ENCODE peak calls at places on chromosomes 5 and 9, in eight cellular contexts. M is occipital lobe; G is lung; O is endodermal cell; J is lower lobe of right lung; K is central memory CD4-positive, alpha-beta T cell; X is activated CD8-positive, alpha-beta memory T cell treated with anti-CD3 and anti-CD28 coated beads for 48 hours; R is nephron progenitor cell. W is an unnamed sample.

GRCh38 chr5:96595300-96596090 is 66.7 kb upstream of the CAST start:
- DNase-seq in M (no peak), G (no peak), O (peak), J (no peak), K (no peak), X (no peak), R (no peak), W (no peak)

GRCh38 chr5:72599519-72600400 is 92.5 kb upstream of the ZNF366 start:
- DNase-seq in M (no peak), G (no peak), O (no peak), J (no peak), K (no peak), X (no peak), R (no peak), W (no peak)

GRCh38 chr5:2764581-2764980 is 13.1 kb upstream of the IRX2 start:
- DNase-seq in M (no peak), G (no peak), O (no peak), J (no peak), K (no peak), X (no peak), R (no peak), W (no peak)

GRCh38 chr9:98619788-98620187 is 88.9 kb downstream of the GABBR2 start:
- DNase-seq in M (no peak), G (no peak), O (no peak), J (no peak), K (no peak), X (no peak), R (no peak), W (no peak)

GRCh38 chr9:123312306-123312877 is 43.6 kb upstream of the CRB2 start:
- DNase-seq in M (no peak), G (no peak), O (peak), J (no peak), K (no peak), X (no peak), R (no peak), W (no peak)

GRCh38 chr5:43156388-43156787 is 35.6 kb upstream of the NIM1K start:
- DNase-seq in M (no peak), G (no peak), O (no peak), J (no peak), K (no peak), X (no peak), R (no peak), W (no peak)

GRCh38 chr5:133552925-133553525 is 59.3 kb downstream of the FSTL4 start:
- DNase-seq in M (no peak), G (peak), O (peak), J (peak), K (peak), X (peak), R (peak), W (peak)

GRCh38 chr5:78899922-78900362 is 85.2 kb downstream of the ARSB start:
- DNase-seq in M (no peak), G (peak), O (peak), J (peak), K (no peak), X (no peak), R (no peak), W (no peak)

GRCh38 chr5:67249590-67249895 is 52.9 kb upstream of the CD180 start:
- DNase-seq in M (no peak), G (no peak), O (no peak), J (no peak), K (no peak), X (no peak), R (no peak), W (no peak)

GRCh38 chr9:89473762-89474469 is 24.0 kb downstream of the SEMA4D start:
- DNase-seq in M (no peak), G (no peak), O (no peak), J (no peak), K (no peak), X (no peak), R (no peak), W (no peak)

GRCh38 chr5:78600656-78601452 is 47.7 kb downstream of the LHFPL2 start:
- DNase-seq in M (no peak), G (no peak), O (no peak), J (no peak), K (no peak), X (no peak), R (peak), W (no peak)

GRCh38 chr9:129822825-129823162 is 1.1 kb downstream of the TOR1A start:
- DNase-seq in M (no peak), G (no peak), O (no peak), J (no peak), K (no peak), X (no peak), R (no peak), W (no peak)

GRCh38 chr5:140251527-140251973 is 51.4 kb downstream of the PFDN1 start:
- DNase-seq in M (no peak), G (no peak), O (no peak), J (no peak), K (peak), X (peak), R (no peak), W (peak)